ENCODE peak calls at places on chromosomes 3 and 15, in ten cellular contexts. Q, N, A, Y, H, U, L, S, X and O are unnamed samples.

GRCh38 chr15:96612917-96613316 is 282.4 kb downstream of the NR2F2 start:
- DNase-seq in S (no peak), X (no peak), H (no peak), Q (no peak), L (no peak), N (no peak), U (no peak), A (no peak), Y (no peak), O (no peak)

GRCh38 chr15:87733005-87733404 is 523.5 kb downstream of the NTRK3 start:
- DNase-seq in L (peak), Y (no peak), H (peak), X (no peak), A (no peak), S (no peak), U (no peak), N (peak), Q (no peak), O (no peak)

GRCh38 chr3:49623071-49623470 is 51.1 kb upstream of the APEH start:
- DNase-seq in Y (no peak), X (no peak), Q (no peak), N (no peak), U (no peak), S (no peak), L (no peak), A (no peak), H (no peak), O (no peak)

GRCh38 chr15:50558012-50558411 is 11.5 kb upstream of the USP50 start:
- DNase-seq in X (no peak), Q (no peak), A (no peak), S (no peak), N (no peak), Y (no peak), H (no peak), U (no peak), L (no peak), O (no peak)

GRCh38 chr3:67384790-67385397 is 269.5 kb downstream of the SUCLG2 start:
- DNase-seq in X (no peak), H (peak), Y (peak), L (peak), U (no peak), Q (no peak), A (peak), N (peak), S (peak), O (peak)

GRCh38 chr15:92954578-92954977 is 54.5 kb downstream of the CHD2 start:
- DNase-seq in H (no peak), X (no peak), L (no peak), S (no peak), N (no peak), A (peak), U (no peak), Y (no peak), Q (no peak), O (no peak)

GRCh38 chr3:125668804-125669203 is 73.5 kb upstream of the OSBPL11 start:
- DNase-seq in L (no peak), S (no peak), Q (no peak), Y (no peak), A (no peak), X (no peak), H (no peak), U (no peak), N (no peak), O (no peak)

GRCh38 chr3:52015431-52016256 is 19.9 kb upstream of the RPL29 start:
- DNase-seq in Q (no peak), X (no peak), N (no peak), Y (no peak), A (peak), S (no peak), U (no peak), L (no peak), H (no peak), O (no peak)

GRCh38 chr3:185150561-185150960 is 2.3 kb downstream of the C3orf70 start:
- DNase-seq in U (no peak), A (no peak), N (no peak), Y (no peak), X (no peak), S (no peak), L (no peak), Q (no peak), H (no peak), O (no peak)

GRCh38 chr3:95097493-95097892 is 1034.6 kb downstream of the NSUN3 start:
- DNase-seq in X (no peak), Y (no peak), L (no peak), A (peak), Q (no peak), S (no peak), N (peak), U (no peak), H (no peak), O (no peak)

GRCh38 chr3:191217331-191217730 is 18.3 kb downstream of the OSTN start:
- DNase-seq in X (no peak), H (no peak), S (no peak), Q (no peak), A (no peak), N (no peak), Y (no peak), U (no peak), L (no peak), O (no peak)

GRCh38 chr3:194715022-194715800 is 29.5 kb downstream of the FAM43A start:
- DNase-seq in L (peak), Q (no peak), S (no peak), U (no peak), N (no peak), A (no peak), Y (no peak), X (no peak), H (no peak), O (no peak)

GRCh38 chr3:194574639-194575483 is 58.4 kb downstream of the TMEM44 start:
- DNase-seq in L (peak), Q (no peak), A (no peak), H (no peak), N (no peak), S (no peak), U (no peak), X (no peak), Y (no peak), O (no peak)

GRCh38 chr3:110178965-110179364 is 841.6 kb upstream of the DPPA4 start:
- DNase-seq in N (no peak), U (no peak), L (no peak), X (no peak), H (no peak), A (no peak), Y (no peak), S (no peak), Q (no peak), O (no peak)

GRCh38 chr3:71658131-71658530 is 67.1 kb downstream of the EIF4E3 start:
- DNase-seq in S (no peak), N (peak), U (peak), H (peak), Q (no peak), L (peak), X (peak), Y (no peak), A (no peak), O (peak)

GRCh38 chr3:127729556-127730056 is 56.9 kb downstream of the ABTB1 start:
- DNase-seq in H (no peak), S (no peak), U (peak), Y (no peak), L (no peak), X (no peak), A (no peak), Q (no peak), N (no peak), O (no peak)

GRCh38 chr15:85684174-85684710 is 110.5 kb downstream of the KLHL25 start:
- DNase-seq in A (no peak), Y (no peak), L (no peak), S (no peak), U (no peak), H (no peak), Q (no peak), N (no peak), X (no peak), O (no peak)

GRCh38 chr15:38068600-38068999 is 134.2 kb downstream of the TMCO5A start:
- DNase-seq in Y (no peak), X (no peak), S (no peak), U (no peak), Q (no peak), H (peak), L (no peak), N (no peak), A (no peak), O (no peak)

GRCh38 chr15:87207945-87208580 is 1048.5 kb downstream of the NTRK3 start:
- DNase-seq in N (no peak), H (peak), X (no peak), U (no peak), Q (no peak), A (peak), Y (no peak), S (no peak), L (peak), O (peak)

GRCh38 chr3:108404409-108404808 is 106.0 kb downstream of the MYH15 start:
- DNase-seq in U (no peak), H (peak), L (peak), Y (no peak), Q (no peak), A (peak), S (no peak), N (no peak), X (no peak), O (no peak)

GRCh38 chr3:30408105-30408557 is 198.3 kb upstream of the TGFBR2 start:
- DNase-seq in U (no peak), S (no peak), X (no peak), L (peak), H (peak), Y (no peak), Q (no peak), N (no peak), A (no peak), O (no peak)

GRCh38 chr15:59282515-59283337 is 76.1 kb downstream of the LDHAL6B start:
- DNase-seq in Y (no peak), L (no peak), X (no peak), H (no peak), Q (no peak), U (no peak), A (no peak), N (no peak), S (no peak), O (no peak)

GRCh38 chr3:128378631-128379347 is 87.9 kb downstream of the DNAJB8 start:
- DNase-seq in H (peak), L (no peak), A (no peak), N (peak), U (no peak), Q (no peak), Y (no peak), S (no peak), X (no peak), O (peak)

GRCh38 chr15:82108489-82109078 is 62.8 kb upstream of the MEX3B start:
- DNase-seq in H (peak), L (peak), A (peak), Y (peak), S (peak), N (peak), U (no peak), Q (peak), X (no peak), O (no peak)

GRCh38 chr3:159032311-159032710 is 230.5 kb downstream of the MFSD1 start:
- DNase-seq in U (no peak), Y (no peak), L (no peak), S (no peak), H (no peak), N (no peak), A (no peak), Q (no peak), X (no peak), O (no peak)

GRCh38 chr3:104291437-104291851 is 1075.3 kb upstream of the ALCAM start:
- DNase-seq in A (no peak), H (peak), U (no peak), S (no peak), L (no peak), N (no peak), X (no peak), Q (no peak), Y (no peak), O (no peak)

GRCh38 chr3:105367063-105367405 is 325 bp downstream of the ALCAM start:
- DNase-seq in X (no peak), A (peak), Y (no peak), L (peak), S (no peak), U (peak), N (peak), Q (no peak), H (no peak), O (no peak)

GRCh38 chr15:77027697-77028450 is 32.9 kb downstream of the PSTPIP1 start:
- DNase-seq in H (no peak), U (no peak), Y (no peak), L (no peak), Q (no peak), N (no peak), A (no peak), S (no peak), X (peak), O (no peak)

GRCh38 chr3:116423365-116423764 is 21.9 kb downstream of the LSAMP start:
- DNase-seq in H (peak), N (no peak), L (peak), A (no peak), U (no peak), Q (no peak), X (no peak), S (no peak), Y (no peak), O (no peak)

GRCh38 chr3:123165163-123165562 is 36.6 kb upstream of the SEC22A start:
- DNase-seq in Q (no peak), N (no peak), U (no peak), Y (no peak), L (no peak), X (no peak), A (no peak), H (no peak), S (no peak), O (no peak)

GRCh38 chr15:69275933-69276565 is 22.7 kb upstream of the PAQR5 start:
- DNase-seq in A (no peak), S (no peak), H (no peak), Y (no peak), L (no peak), N (no peak), Q (no peak), X (no peak), U (no peak), O (no peak)

GRCh38 chr3:119628816-119629445 is 31.2 kb downstream of the PLA1A start:
- DNase-seq in L (peak), A (no peak), H (peak), Q (no peak), S (no peak), Y (no peak), U (no peak), N (no peak), X (no peak), O (peak)

GRCh38 chr3:197261164-197261509 is 37.3 kb downstream of the DLG1 start:
- DNase-seq in N (no peak), X (no peak), L (no peak), H (no peak), Y (no peak), U (no peak), S (no peak), Q (no peak), A (no peak), O (no peak)

GRCh38 chr15:78061963-78062427 is 15.5 kb downstream of the TBC1D2B start:
- DNase-seq in Y (no peak), L (peak), N (peak), Q (no peak), H (peak), U (no peak), X (no peak), A (peak), S (no peak), O (no peak)